ENCODE peak calls at places on chromosome 19, in seven cellular contexts. A is activated CD8-positive, alpha-beta memory T cell treated with anti-CD3 and anti-CD28 coated beads for 4 hours; L is mucosa of descending colon; R is A172; J is stimulated activated CD4-positive, alpha-beta T cell treated with anti-CD3 and anti-CD28 coated beads, Interleukin-1b, Interleukin-23, amount 100 ng/mL, for 48 hours; O is T follicular helper cell; X is D341Med. G is an unnamed sample.

GRCh38 chr19:44476559-44477408 is 23.5 kb downstream of the ZNF180 start:
- DNase-seq in A (no peak), L (no peak), R (peak), J (no peak), O (no peak), X (no peak), G (no peak)

GRCh38 chr19:5684694-5685430 is 4.0 kb downstream of the HSD11B1L start:
- DNase-seq in A (no peak), L (no peak), R (no peak), J (no peak), O (no peak), X (no peak), G (no peak)

GRCh38 chr19:51366999-51367564 is 894 bp upstream of the ETFB start:
- DNase-seq in A (no peak), L (peak), R (no peak), J (peak), O (peak), X (no peak), G (peak)

GRCh38 chr19:55340144-55340783 is 588 bp downstream of the KMT5C start:
- DNase-seq in A (no peak), L (peak), R (no peak), J (no peak), O (no peak), X (no peak), G (peak)

GRCh38 chr19:44163789-44164188 is 1.1 kb upstream of the ZNF226 start:
- DNase-seq in A (no peak), L (no peak), R (no peak), J (no peak), O (no peak), X (no peak), G (no peak)

GRCh38 chr19:16078311-16078758 is 2.0 kb downstream of the TPM4 start:
- DNase-seq in A (no peak), L (no peak), R (peak), J (peak), O (no peak), X (no peak), G (no peak)

GRCh38 chr19:55069137-55069858 is 6.3 kb upstream of the RDH13 start:
- DNase-seq in A (no peak), L (peak), R (peak), J (no peak), O (no peak), X (no peak), G (no peak)

GRCh38 chr19:19105365-19106060 is 32.8 kb downstream of the TMEM161A start:
- DNase-seq in A (no peak), L (peak), R (no peak), J (no peak), O (no peak), X (no peak), G (no peak)

GRCh38 chr19:1410136-1410786 is 2.9 kb downstream of the DAZAP1 start:
- DNase-seq in A (no peak), L (peak), R (peak), J (peak), O (no peak), X (no peak), G (no peak)

G was measured in central memory CD8-positive, alpha-beta T cell.